ENCODE peak calls at places on chromosomes 4 and X, in nine cellular contexts. One of them, this sample, is unnamed.
A peak's percentile ranks its signal among the peaks of the same experiment; 100 is the strongest.

GRCh38 chr4:184756399-184756798 is 22.5 kb upstream of the CENPU start:
- DNase-seq in GM04504: no peak
- DNase-seq in ovary: peak; percentile 43
- DNase-seq in stimulated activated CD4-positive, alpha-beta T cell treated with anti-CD3 and anti-CD28 coated beads, Interleukin-4, amount 100 ng/mL, for 48 hours: no peak
- DNase-seq in sciatic nerve: no peak
- DNase-seq in activated B cell treated with CpG ODN at 0.5 μM for 24 hours: no peak
- DNase-seq in NCI-H774: no peak
- DNase-seq in NCI-H1436: no peak
- DNase-seq in MM.1S: no peak
- DNase-seq in this sample: no peak

GRCh38 chr4:63921561-63921960 is 487.7 kb downstream of the TECRL start:
- DNase-seq in GM04504: no peak
- DNase-seq in ovary: no peak
- DNase-seq in stimulated activated CD4-positive, alpha-beta T cell treated with anti-CD3 and anti-CD28 coated beads, Interleukin-4, amount 100 ng/mL, for 48 hours: no peak
- DNase-seq in sciatic nerve: no peak
- DNase-seq in activated B cell treated with CpG ODN at 0.5 μM for 24 hours: no peak
- DNase-seq in NCI-H774: no peak
- DNase-seq in NCI-H1436: no peak
- DNase-seq in MM.1S: no peak
- DNase-seq in this sample: no peak

GRCh38 chr4:107989537-107990386 is at the start of gene HADH:
- DNase-seq in GM04504: peak; percentile 76
- DNase-seq in ovary: peak; percentile 93
- DNase-seq in stimulated activated CD4-positive, alpha-beta T cell treated with anti-CD3 and anti-CD28 coated beads, Interleukin-4, amount 100 ng/mL, for 48 hours: peak; percentile 90
- DNase-seq in sciatic nerve: peak; percentile 95
- DNase-seq in activated B cell treated with CpG ODN at 0.5 μM for 24 hours: peak; percentile 97
- DNase-seq in NCI-H774: peak; percentile 75
- DNase-seq in NCI-H1436: peak; percentile 88
- DNase-seq in MM.1S: peak; percentile 97
- DNase-seq in this sample: peak; percentile 91

GRCh38 chr4:163587867-163588266 is 93.4 kb downstream of the TMA16 start:
- DNase-seq in GM04504: no peak
- DNase-seq in ovary: no peak
- DNase-seq in stimulated activated CD4-positive, alpha-beta T cell treated with anti-CD3 and anti-CD28 coated beads, Interleukin-4, amount 100 ng/mL, for 48 hours: no peak
- DNase-seq in sciatic nerve: no peak
- DNase-seq in activated B cell treated with CpG ODN at 0.5 μM for 24 hours: peak; percentile 34
- DNase-seq in NCI-H774: no peak
- DNase-seq in NCI-H1436: no peak
- DNase-seq in MM.1S: peak; percentile 24
- DNase-seq in this sample: no peak

GRCh38 chr4:157012781-157013180 is 41.2 kb upstream of the PDGFC start:
- DNase-seq in GM04504: no peak
- DNase-seq in ovary: no peak
- DNase-seq in stimulated activated CD4-positive, alpha-beta T cell treated with anti-CD3 and anti-CD28 coated beads, Interleukin-4, amount 100 ng/mL, for 48 hours: no peak
- DNase-seq in sciatic nerve: no peak
- DNase-seq in activated B cell treated with CpG ODN at 0.5 μM for 24 hours: no peak
- DNase-seq in NCI-H774: no peak
- DNase-seq in NCI-H1436: no peak
- DNase-seq in MM.1S: no peak
- DNase-seq in this sample: no peak

GRCh38 chr4:147582386-147583077 is 34.7 kb upstream of the TMEM184C start:
- DNase-seq in GM04504: no peak
- DNase-seq in ovary: no peak
- DNase-seq in stimulated activated CD4-positive, alpha-beta T cell treated with anti-CD3 and anti-CD28 coated beads, Interleukin-4, amount 100 ng/mL, for 48 hours: no peak
- DNase-seq in sciatic nerve: no peak
- DNase-seq in activated B cell treated with CpG ODN at 0.5 μM for 24 hours: no peak
- DNase-seq in NCI-H774: no peak
- DNase-seq in NCI-H1436: no peak
- DNase-seq in MM.1S: no peak
- DNase-seq in this sample: no peak

GRCh38 chrX:138858438-138858837 is 146.9 kb upstream of the FGF13 start:
- DNase-seq in GM04504: peak; percentile 63
- DNase-seq in ovary: no peak
- DNase-seq in stimulated activated CD4-positive, alpha-beta T cell treated with anti-CD3 and anti-CD28 coated beads, Interleukin-4, amount 100 ng/mL, for 48 hours: no peak
- DNase-seq in sciatic nerve: no peak
- DNase-seq in activated B cell treated with CpG ODN at 0.5 μM for 24 hours: no peak
- DNase-seq in NCI-H774: no peak
- DNase-seq in NCI-H1436: no peak
- DNase-seq in MM.1S: no peak
- DNase-seq in this sample: no peak

GRCh38 chr4:1596393-1596792 is 87.7 kb downstream of the FAM53A start:
- DNase-seq in GM04504: no peak
- DNase-seq in ovary: no peak
- DNase-seq in stimulated activated CD4-positive, alpha-beta T cell treated with anti-CD3 and anti-CD28 coated beads, Interleukin-4, amount 100 ng/mL, for 48 hours: no peak
- DNase-seq in sciatic nerve: no peak
- DNase-seq in activated B cell treated with CpG ODN at 0.5 μM for 24 hours: no peak
- DNase-seq in NCI-H774: no peak
- DNase-seq in NCI-H1436: no peak
- DNase-seq in MM.1S: no peak
- DNase-seq in this sample: no peak

GRCh38 chr4:137370699-137371098 is 161.6 kb downstream of the PCDH18 start:
- DNase-seq in GM04504: no peak
- DNase-seq in ovary: no peak
- DNase-seq in stimulated activated CD4-positive, alpha-beta T cell treated with anti-CD3 and anti-CD28 coated beads, Interleukin-4, amount 100 ng/mL, for 48 hours: no peak
- DNase-seq in sciatic nerve: no peak
- DNase-seq in activated B cell treated with CpG ODN at 0.5 μM for 24 hours: no peak
- DNase-seq in NCI-H774: no peak
- DNase-seq in NCI-H1436: no peak
- DNase-seq in MM.1S: no peak
- DNase-seq in this sample: no peak

GRCh38 chrX:115362334-115363095 is 73.0 kb downstream of the LUZP4 start:
- DNase-seq in GM04504: no peak
- DNase-seq in ovary: no peak
- DNase-seq in stimulated activated CD4-positive, alpha-beta T cell treated with anti-CD3 and anti-CD28 coated beads, Interleukin-4, amount 100 ng/mL, for 48 hours: no peak
- DNase-seq in sciatic nerve: no peak
- DNase-seq in activated B cell treated with CpG ODN at 0.5 μM for 24 hours: no peak
- DNase-seq in NCI-H774: no peak
- DNase-seq in NCI-H1436: no peak
- DNase-seq in MM.1S: peak; percentile 23
- DNase-seq in this sample: no peak

GRCh38 chr4:121957266-121957665 is 5.4 kb upstream of the TRPC3 start:
- DNase-seq in GM04504: no peak
- DNase-seq in ovary: no peak
- DNase-seq in stimulated activated CD4-positive, alpha-beta T cell treated with anti-CD3 and anti-CD28 coated beads, Interleukin-4, amount 100 ng/mL, for 48 hours: no peak
- DNase-seq in sciatic nerve: no peak
- DNase-seq in activated B cell treated with CpG ODN at 0.5 μM for 24 hours: no peak
- DNase-seq in NCI-H774: no peak
- DNase-seq in NCI-H1436: no peak
- DNase-seq in MM.1S: no peak
- DNase-seq in this sample: no peak